ENCODE peak calls at places on chromosome 16, in eight cellular contexts. W is prostate gland, F is SK-N-SH, B is GM23338, J is HepG2, D is endothelial cell of umbilical vein, M is sigmoid colon, U is stomach. R is an unnamed sample.

GRCh38 chr16:12162151-12162559 is 185.6 kb downstream of the SNX29 start:
- DNase-seq in W (no peak), F (no peak), B (no peak), J (no peak), D (no peak), M (no peak), U (no peak), R (no peak)

GRCh38 chr16:69839798-69840409 is 77.8 kb downstream of the WWP2 start:
- DNase-seq in W (peak), F (no peak), B (no peak), J (peak), D (peak), M (no peak), U (peak), R (no peak)

GRCh38 chr16:18796377-18796776 is 5.0 kb downstream of the ARL6IP1 start:
- DNase-seq in W (no peak), F (no peak), B (no peak), J (no peak), D (peak), M (no peak), U (no peak), R (no peak)

GRCh38 chr16:49835116-49835880 is 20.6 kb downstream of the ZNF423 start:
- DNase-seq in W (no peak), F (peak), B (peak), J (no peak), D (no peak), M (no peak), U (no peak), R (no peak)

GRCh38 chr16:86519007-86519648 is 8.8 kb downstream of the FOXF1 start:
- DNase-seq in W (no peak), F (no peak), B (no peak), J (no peak), D (no peak), M (peak), U (no peak), R (no peak)

GRCh38 chr16:58028168-58028455 is 2.6 kb downstream of the MMP15 start:
- DNase-seq in W (no peak), F (no peak), B (no peak), J (no peak), D (no peak), M (no peak), U (no peak), R (no peak)

GRCh38 chr16:72856797-72857196 is 191.1 kb downstream of the ZFHX3 start:
- DNase-seq in W (no peak), F (peak), B (peak), J (peak), D (no peak), M (no peak), U (no peak), R (no peak)

GRCh38 chr16:9256196-9256595 is 164.8 kb downstream of the HAPSTR1 start:
- DNase-seq in W (no peak), F (peak), B (peak), J (peak), D (peak), M (no peak), U (peak), R (no peak)

GRCh38 chr16:52547001-52547833 is at the start of gene TOX3:
- DNase-seq in W (no peak), F (peak), B (peak), J (no peak), D (no peak), M (no peak), U (peak), R (no peak)

GRCh38 chr16:50844840-50845239 is 103.0 kb downstream of the CYLD start:
- DNase-seq in W (no peak), F (no peak), B (no peak), J (no peak), D (no peak), M (no peak), U (no peak), R (peak)

GRCh38 chr16:21611546-21612384 is 12.4 kb downstream of the METTL9 start:
- DNase-seq in W (no peak), F (no peak), B (no peak), J (no peak), D (no peak), M (no peak), U (no peak), R (no peak)

GRCh38 chr16:59899940-59900339 is 1165.8 kb upstream of the GOT2 start:
- DNase-seq in W (no peak), F (no peak), B (no peak), J (no peak), D (no peak), M (no peak), U (no peak), R (no peak)

GRCh38 chr16:78179666-78180065 is 80.2 kb downstream of the WWOX start:
- DNase-seq in W (no peak), F (no peak), B (no peak), J (peak), D (no peak), M (no peak), U (no peak), R (no peak)

GRCh38 chr16:79862601-79863000 is 262.1 kb upstream of the MAF start:
- DNase-seq in W (no peak), F (no peak), B (no peak), J (no peak), D (no peak), M (no peak), U (no peak), R (no peak)

GRCh38 chr16:23464196-23464595 is 11.2 kb upstream of the COG7 start:
- DNase-seq in W (no peak), F (no peak), B (no peak), J (no peak), D (no peak), M (no peak), U (no peak), R (no peak)

GRCh38 chr16:89319883-89320716 is 102.6 kb downstream of the ZNF778 start:
- DNase-seq in W (no peak), F (no peak), B (no peak), J (peak), D (peak), M (peak), U (peak), R (no peak)

GRCh38 chr16:52068447-52069074 is 478.4 kb downstream of the TOX3 start:
- DNase-seq in W (peak), F (peak), B (peak), J (peak), D (no peak), M (no peak), U (peak), R (no peak)

GRCh38 chr16:17245727-17246576 is 224.8 kb downstream of the XYLT1 start:
- DNase-seq in W (no peak), F (no peak), B (peak), J (no peak), D (no peak), M (no peak), U (no peak), R (no peak)

GRCh38 chr16:89892055-89892630 is 18.8 kb downstream of the TCF25 start:
- DNase-seq in W (no peak), F (no peak), B (no peak), J (no peak), D (no peak), M (no peak), U (no peak), R (no peak)

GRCh38 chr16:28984619-28985135 is at the start of gene LAT:
- DNase-seq in W (no peak), F (no peak), B (no peak), J (no peak), D (no peak), M (no peak), U (peak), R (no peak)

GRCh38 chr16:16867994-16868393 is 489.1 kb downstream of the NPIPA7 start:
- DNase-seq in W (no peak), F (no peak), B (peak), J (no peak), D (no peak), M (no peak), U (no peak), R (no peak)

GRCh38 chr16:88320947-88321634 is 61.7 kb upstream of the ZNF469 start:
- DNase-seq in W (no peak), F (no peak), B (no peak), J (no peak), D (peak), M (no peak), U (no peak), R (no peak)

GRCh38 chr16:8330761-8331160 is 259.6 kb downstream of the TMEM114 start:
- DNase-seq in W (no peak), F (no peak), B (no peak), J (no peak), D (no peak), M (no peak), U (no peak), R (no peak)

GRCh38 chr16:7366041-7366440 is 33.4 kb downstream of the RBFOX1 start:
- DNase-seq in W (no peak), F (no peak), B (no peak), J (no peak), D (no peak), M (no peak), U (no peak), R (no peak)

GRCh38 chr16:20339744-20340143 is 12.4 kb upstream of the GP2 start:
- DNase-seq in W (no peak), F (no peak), B (no peak), J (no peak), D (no peak), M (no peak), U (no peak), R (no peak)

GRCh38 chr16:55036371-55036821 is 105.7 kb downstream of the IRX5 start:
- DNase-seq in W (no peak), F (no peak), B (no peak), J (no peak), D (no peak), M (no peak), U (no peak), R (peak)

GRCh38 chr16:71383054-71383773 is 24.7 kb downstream of the CALB2 start:
- DNase-seq in W (no peak), F (no peak), B (peak), J (no peak), D (no peak), M (no peak), U (no peak), R (no peak)

GRCh38 chr16:70647461-70648359 is 1.4 kb downstream of the IL34 start:
- DNase-seq in W (no peak), F (no peak), B (no peak), J (no peak), D (no peak), M (no peak), U (no peak), R (no peak)

GRCh38 chr16:88009566-88010342 is 58.5 kb downstream of the BANP start:
- DNase-seq in W (no peak), F (no peak), B (peak), J (no peak), D (no peak), M (no peak), U (no peak), R (no peak)

GRCh38 chr16:75262104-75262799 is 10.8 kb upstream of the BCAR1 start:
- DNase-seq in W (no peak), F (peak), B (no peak), J (peak), D (peak), M (peak), U (peak), R (no peak)

GRCh38 chr16:12337776-12338655 is 361.5 kb downstream of the SNX29 start:
- DNase-seq in W (no peak), F (no peak), B (no peak), J (no peak), D (peak), M (no peak), U (no peak), R (no peak)

GRCh38 chr16:19014456-19014855 is 30.7 kb downstream of the TMC7 start:
- DNase-seq in W (no peak), F (no peak), B (peak), J (peak), D (no peak), M (no peak), U (no peak), R (no peak)

GRCh38 chr16:49734330-49734729 is 121.6 kb downstream of the ZNF423 start:
- DNase-seq in W (no peak), F (no peak), B (no peak), J (no peak), D (no peak), M (peak), U (no peak), R (no peak)

GRCh38 chr16:79982862-79983261 is 382.3 kb upstream of the MAF start:
- DNase-seq in W (no peak), F (no peak), B (no peak), J (no peak), D (no peak), M (no peak), U (no peak), R (no peak)

GRCh38 chr16:11030990-11031510 is 86.7 kb downstream of the CLEC16A start:
- DNase-seq in W (no peak), F (no peak), B (no peak), J (no peak), D (no peak), M (no peak), U (no peak), R (no peak)

GRCh38 chr16:10577305-10578202 is 2.8 kb downstream of the EMP2 start:
- DNase-seq in W (no peak), F (peak), B (peak), J (no peak), D (no peak), M (peak), U (no peak), R (no peak)

GRCh38 chr16:19860146-19861030 is 24.3 kb downstream of the GPRC5B start:
- DNase-seq in W (peak), F (no peak), B (peak), J (no peak), D (no peak), M (peak), U (no peak), R (no peak)

GRCh38 chr16:50146479-50147435 is 6.3 kb upstream of the TENT4B start:
- DNase-seq in W (no peak), F (no peak), B (no peak), J (no peak), D (no peak), M (no peak), U (no peak), R (no peak)

GRCh38 chr16:52103791-52104190 is 443.2 kb downstream of the TOX3 start:
- DNase-seq in W (no peak), F (no peak), B (no peak), J (no peak), D (no peak), M (no peak), U (no peak), R (no peak)

GRCh38 chr16:48997081-48997615 is 284.5 kb downstream of the CBLN1 start:
- DNase-seq in W (no peak), F (no peak), B (no peak), J (no peak), D (no peak), M (no peak), U (no peak), R (no peak)

GRCh38 chr16:66603537-66604375 is 748 bp upstream of the CMTM3 start:
- DNase-seq in W (peak), F (peak), B (peak), J (peak), D (peak), M (peak), U (peak), R (no peak)
- TF ChIP-seq POLR2AphosphoS5 in W (no peak), F (peak), B (peak), J (no peak), D (no peak), M (no peak), U (peak), R (peak)

GRCh38 chr16:47320546-47321315 is 140.1 kb downstream of the ITFG1 start:
- DNase-seq in W (no peak), F (peak), B (no peak), J (no peak), D (no peak), M (no peak), U (no peak), R (no peak)
- H3K27ac ChIP-seq in W (no peak), F (peak), B (no peak), J (no peak), D (no peak), M (no peak), U (no peak), R (no peak)

GRCh38 chr16:15739449-15739848 is 89.4 kb downstream of the NDE1 start:
- DNase-seq in W (no peak), F (no peak), B (no peak), J (no peak), D (no peak), M (no peak), U (no peak), R (no peak)

GRCh38 chr16:15732416-15732815 is 82.4 kb downstream of the NDE1 start:
- DNase-seq in W (no peak), F (no peak), B (no peak), J (no peak), D (no peak), M (no peak), U (no peak), R (no peak)

GRCh38 chr16:15736529-15736928 is 86.5 kb downstream of the NDE1 start:
- DNase-seq in W (no peak), F (no peak), B (no peak), J (no peak), D (no peak), M (no peak), U (no peak), R (no peak)

GRCh38 chr16:15737140-15737644 is 87.1 kb downstream of the NDE1 start:
- DNase-seq in W (no peak), F (no peak), B (no peak), J (no peak), D (no peak), M (no peak), U (no peak), R (no peak)

DNA sequence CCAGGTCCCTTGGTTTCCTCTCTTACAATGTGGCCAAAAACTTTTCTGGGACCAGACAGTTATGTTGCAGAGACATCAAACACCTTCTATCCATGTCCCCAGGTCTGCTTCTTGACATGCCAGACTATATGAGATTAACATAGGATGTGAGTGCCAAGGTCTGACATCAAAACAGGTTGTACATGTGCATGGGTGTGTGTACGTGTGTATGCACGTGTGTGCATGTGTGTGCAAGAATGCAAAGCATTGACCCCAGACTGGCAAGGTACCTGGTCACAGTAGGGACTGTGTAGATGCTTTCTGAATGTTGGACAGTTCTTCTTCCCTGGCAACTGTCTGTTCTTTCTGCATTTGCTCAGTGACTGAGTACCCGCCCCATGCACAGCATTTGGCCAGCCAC is 85.6 kb downstream of the NDE1 start:
- DNase-seq in W (no peak), F (no peak), B (no peak), J (no peak), D (no peak), M (no peak), U (no peak), R (no peak)
- TF ChIP-seq POLR2AphosphoS5 in W (no peak), F (no peak), B (no peak), J (no peak), D (no peak), M (peak), U (no peak), R (no peak)

GRCh38 chr16:3186946-3187690 is 886 bp upstream of the OR1F1 start:
- DNase-seq in W (no peak), F (no peak), B (no peak), J (no peak), D (no peak), M (no peak), U (no peak), R (no peak)

GRCh38 chr16:3188925-3189825 is 1.2 kb downstream of the OR1F1 start:
- DNase-seq in W (no peak), F (peak), B (peak), J (peak), D (peak), M (no peak), U (no peak), R (no peak)

GRCh38 chr16:3189869-3190268 is 1.9 kb downstream of the OR1F1 start:
- DNase-seq in W (no peak), F (no peak), B (no peak), J (no peak), D (no peak), M (no peak), U (no peak), R (no peak)

GRCh38 chr16:3188675-3188924 is 596 bp downstream of the OR1F1 start:
- DNase-seq in W (no peak), F (no peak), B (no peak), J (no peak), D (peak), M (no peak), U (no peak), R (no peak)

DNA sequence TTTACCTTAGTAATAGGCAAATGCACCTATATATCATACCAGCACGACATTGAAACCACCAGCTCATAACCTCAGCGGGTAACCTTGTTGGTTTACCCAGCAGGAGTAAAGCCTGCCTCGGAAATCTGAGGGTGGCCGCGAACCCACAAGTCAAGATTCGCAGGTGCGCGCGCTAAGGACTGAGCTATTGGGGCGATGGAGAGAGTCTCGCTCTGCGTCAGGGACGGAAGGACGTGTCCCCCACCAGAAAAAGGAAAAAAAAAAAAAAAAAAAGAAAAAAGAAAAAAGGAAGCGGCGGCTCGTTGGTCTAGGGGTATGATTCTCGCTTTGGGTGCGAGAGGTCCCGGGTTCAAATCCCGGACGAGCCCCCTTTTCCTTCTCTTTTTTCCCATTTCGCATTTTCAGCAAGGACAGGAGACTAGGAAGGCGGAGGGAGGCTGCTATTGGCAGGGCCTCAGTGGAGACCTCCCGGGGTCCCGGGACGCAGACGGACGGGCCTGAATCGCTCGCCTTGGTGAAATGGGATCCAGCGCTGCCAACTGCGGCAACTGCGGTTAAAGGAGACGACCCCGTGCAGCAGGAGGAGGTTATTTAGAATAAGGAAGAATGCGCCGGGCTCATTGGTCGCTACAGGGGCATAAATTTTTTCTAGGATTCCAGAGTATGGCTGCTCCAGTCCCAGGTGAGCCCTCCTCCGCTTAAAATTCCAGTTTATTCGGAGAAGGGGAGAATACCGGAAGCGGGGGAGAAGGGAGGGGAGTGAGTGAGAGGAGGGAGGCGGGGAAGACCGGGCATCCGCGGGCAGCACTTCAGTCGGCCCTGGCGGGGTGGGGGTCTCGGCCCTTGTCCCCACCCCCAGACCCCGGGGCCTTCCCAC is at the start of gene OR1F1:
- DNase-seq in W (no peak), F (peak), B (peak), J (peak), D (no peak), M (no peak), U (no peak), R (no peak)
- H3K27ac ChIP-seq in W (no peak), F (no peak), B (peak), J (peak), D (no peak), M (no peak), U (no peak), R (no peak)

GRCh38 chr16:14486520-14487303 is 143.3 kb downstream of the PARN start:
- DNase-seq in W (peak), F (peak), B (peak), J (peak), D (peak), M (peak), U (peak), R (no peak)
- TF ChIP-seq POLR2AphosphoS5 in W (peak), F (peak), B (no peak), J (peak), D (no peak), M (peak), U (peak), R (peak)

GRCh38 chr16:68309798-68310197 is 948 bp downstream of the SLC7A6OS start:
- DNase-seq in W (no peak), F (no peak), B (no peak), J (no peak), D (no peak), M (peak), U (no peak), R (no peak)

GRCh38 chr16:68311316-68311620 is 449 bp downstream of the PRMT7 start:
- DNase-seq in W (no peak), F (no peak), B (peak), J (peak), D (no peak), M (no peak), U (no peak), R (no peak)

GRCh38 chr16:68310441-68311315 is at the start of the genes PRMT7 and SLC7A6OS:
- DNase-seq in W (peak), F (peak), B (peak), J (peak), D (peak), M (peak), U (peak), R (no peak)

GRCh38 chr16:68313116-68313515 is 2.3 kb downstream of the PRMT7 start:
- DNase-seq in W (no peak), F (no peak), B (no peak), J (no peak), D (no peak), M (no peak), U (no peak), R (no peak)
- H3K27ac ChIP-seq in W (no peak), F (no peak), B (no peak), J (peak), D (no peak), M (no peak), U (no peak), R (no peak)

R was measured in vagina.